ENCODE peak calls at places on chromosomes 2 and 18, in five cellular contexts. One of them, this sample, is unnamed.

GRCh38 chr18:59823611-59824195 is 76.1 kb upstream of the PMAIP1 start:
- DNase-seq in HCT116: peak
- DNase-seq in GM13976: peak
- DNase-seq in SK-N-SH: peak
- DNase-seq in choroid plexus epithelial cell: peak
- DNase-seq in this sample: peak

GRCh38 chr2:61460168-61460567 is 10.7 kb downstream of the USP34 start:
- DNase-seq in choroid plexus epithelial cell: peak
- DNase-seq in SK-N-SH: no peak
- DNase-seq in HCT116: no peak
- DNase-seq in GM13976: no peak
- DNase-seq in this sample: no peak

GRCh38 chr2:2621855-2622254 is 290.8 kb upstream of the MYT1L start:
- DNase-seq in GM13976: no peak
- DNase-seq in HCT116: no peak
- DNase-seq in choroid plexus epithelial cell: no peak
- DNase-seq in SK-N-SH: no peak
- DNase-seq in this sample: no peak

GRCh38 chr2:36480596-36480995 is 117.4 kb downstream of the FEZ2 start:
- DNase-seq in GM13976: no peak
- DNase-seq in choroid plexus epithelial cell: no peak
- DNase-seq in SK-N-SH: no peak
- DNase-seq in HCT116: no peak
- DNase-seq in this sample: no peak

GRCh38 chr2:190283783-190284182 is 35.8 kb downstream of the HIBCH start:
- DNase-seq in HCT116: no peak
- DNase-seq in SK-N-SH: no peak
- DNase-seq in GM13976: no peak
- DNase-seq in choroid plexus epithelial cell: no peak
- DNase-seq in this sample: no peak

GRCh38 chr18:73666772-73667171 is 480.9 kb downstream of the FBXO15 start:
- DNase-seq in SK-N-SH: no peak
- DNase-seq in choroid plexus epithelial cell: no peak
- DNase-seq in GM13976: no peak
- DNase-seq in HCT116: no peak
- DNase-seq in this sample: no peak

GRCh38 chr2:110853516-110853915 is 121.1 kb downstream of the ACOXL start:
- DNase-seq in SK-N-SH: no peak
- DNase-seq in choroid plexus epithelial cell: peak
- DNase-seq in GM13976: peak
- DNase-seq in HCT116: peak
- DNase-seq in this sample: no peak

GRCh38 chr2:67702937-67703336 is 305.8 kb downstream of the ETAA1 start:
- DNase-seq in choroid plexus epithelial cell: no peak
- DNase-seq in GM13976: no peak
- DNase-seq in HCT116: no peak
- DNase-seq in SK-N-SH: no peak
- DNase-seq in this sample: no peak

GRCh38 chr2:233082222-233082933 is 22.2 kb downstream of the INPP5D start:
- DNase-seq in GM13976: peak
- DNase-seq in SK-N-SH: no peak
- DNase-seq in HCT116: no peak
- DNase-seq in choroid plexus epithelial cell: no peak
- DNase-seq in this sample: no peak

GRCh38 chr2:70753031-70753430 is 15.0 kb downstream of the ADD2 start:
- DNase-seq in HCT116: no peak
- DNase-seq in choroid plexus epithelial cell: no peak
- DNase-seq in SK-N-SH: no peak
- DNase-seq in GM13976: no peak
- DNase-seq in this sample: no peak

GRCh38 chr18:55588001-55588875 is at the start of gene TCF4:
- DNase-seq in SK-N-SH: peak
- DNase-seq in choroid plexus epithelial cell: peak
- DNase-seq in GM13976: peak
- DNase-seq in HCT116: no peak
- DNase-seq in this sample: peak

GRCh38 chr18:60987963-60988362 is 345.3 kb upstream of the CDH20 start:
- DNase-seq in SK-N-SH: no peak
- DNase-seq in choroid plexus epithelial cell: peak
- DNase-seq in HCT116: no peak
- DNase-seq in GM13976: no peak
- DNase-seq in this sample: no peak

GRCh38 chr2:221443631-221444030 is 128.5 kb downstream of the EPHA4 start:
- DNase-seq in SK-N-SH: no peak
- DNase-seq in choroid plexus epithelial cell: no peak
- DNase-seq in HCT116: no peak
- DNase-seq in GM13976: no peak
- DNase-seq in this sample: no peak

GRCh38 chr2:99445065-99445464 is 44.8 kb downstream of the REV1 start:
- DNase-seq in GM13976: no peak
- DNase-seq in HCT116: no peak
- DNase-seq in SK-N-SH: no peak
- DNase-seq in choroid plexus epithelial cell: peak
- DNase-seq in this sample: no peak

GRCh38 chr2:99444222-99444621 is 45.6 kb downstream of the REV1 start:
- DNase-seq in choroid plexus epithelial cell: no peak
- DNase-seq in GM13976: no peak
- DNase-seq in HCT116: no peak
- DNase-seq in SK-N-SH: no peak
- DNase-seq in this sample: no peak

GRCh38 chr2:99448556-99448955 is 41.3 kb downstream of the REV1 start:
- DNase-seq in GM13976: no peak
- DNase-seq in choroid plexus epithelial cell: peak
- DNase-seq in SK-N-SH: no peak
- DNase-seq in HCT116: no peak
- DNase-seq in this sample: no peak

GRCh38 chr2:99439989-99440388 is 49.8 kb downstream of the REV1 start:
- DNase-seq in SK-N-SH: no peak
- DNase-seq in GM13976: no peak
- DNase-seq in choroid plexus epithelial cell: no peak
- DNase-seq in HCT116: no peak
- DNase-seq in this sample: no peak

GRCh38 chr2:99442837-99443236 is 47.0 kb downstream of the REV1 start:
- DNase-seq in SK-N-SH: no peak
- DNase-seq in HCT116: no peak
- DNase-seq in choroid plexus epithelial cell: peak
- DNase-seq in GM13976: no peak
- DNase-seq in this sample: no peak
- TF ChIP-seq CTCF in SK-N-SH: no peak
- TF ChIP-seq CTCF in HCT116: no peak
- TF ChIP-seq CTCF in choroid plexus epithelial cell: peak
- TF ChIP-seq CTCF in GM13976: no peak
- TF ChIP-seq CTCF in this sample: peak

DNA sequence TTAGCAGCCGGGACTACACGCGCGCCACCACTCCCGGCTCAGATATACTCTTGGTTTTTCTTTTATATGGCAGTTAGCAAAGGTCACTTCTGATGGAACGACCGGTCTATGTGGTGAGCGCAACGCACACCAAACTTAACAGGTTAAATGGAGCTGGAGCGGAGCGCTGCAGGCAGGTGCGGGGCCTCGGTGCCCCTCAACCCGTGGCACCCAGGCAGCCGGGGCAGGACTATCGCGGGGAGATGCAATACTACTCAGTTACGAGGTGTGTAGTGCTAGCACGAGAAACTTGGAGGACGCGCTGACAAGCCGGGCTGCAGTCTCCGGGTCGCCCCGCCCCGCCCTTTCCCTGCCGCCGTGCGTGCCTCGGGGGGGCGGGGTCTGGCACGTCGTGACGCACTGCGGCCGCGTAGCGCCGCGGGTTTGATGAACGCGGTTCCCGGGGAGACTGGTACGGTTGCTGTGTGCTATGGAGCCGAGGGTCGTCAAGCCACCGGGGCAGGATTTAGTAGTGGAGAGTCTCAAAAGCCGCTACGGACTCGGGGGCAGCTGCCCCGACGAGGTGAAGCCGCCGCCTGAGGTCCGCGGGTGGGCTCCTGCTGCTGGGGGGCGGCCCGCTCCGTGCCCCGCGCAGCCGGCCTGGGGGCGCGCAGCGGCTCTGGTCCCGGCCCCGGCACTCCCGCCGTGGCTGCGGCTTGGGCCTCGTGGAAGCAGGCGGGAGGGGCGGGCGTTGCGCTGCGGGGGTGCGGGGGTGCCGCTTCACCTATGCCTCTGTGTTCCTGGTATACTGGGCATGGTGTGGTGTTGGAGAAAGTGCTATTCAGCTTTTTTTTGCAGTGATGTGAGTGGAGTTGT is at the start of gene CCDC138:
- DNase-seq in HCT116: peak
- DNase-seq in GM13976: peak
- DNase-seq in choroid plexus epithelial cell: peak
- DNase-seq in SK-N-SH: peak
- DNase-seq in this sample: peak
- TF ChIP-seq CTCF in HCT116: no peak
- TF ChIP-seq CTCF in GM13976: no peak
- TF ChIP-seq CTCF in choroid plexus epithelial cell: no peak
- TF ChIP-seq CTCF in SK-N-SH: no peak
- TF ChIP-seq CTCF in this sample: peak

DNA sequence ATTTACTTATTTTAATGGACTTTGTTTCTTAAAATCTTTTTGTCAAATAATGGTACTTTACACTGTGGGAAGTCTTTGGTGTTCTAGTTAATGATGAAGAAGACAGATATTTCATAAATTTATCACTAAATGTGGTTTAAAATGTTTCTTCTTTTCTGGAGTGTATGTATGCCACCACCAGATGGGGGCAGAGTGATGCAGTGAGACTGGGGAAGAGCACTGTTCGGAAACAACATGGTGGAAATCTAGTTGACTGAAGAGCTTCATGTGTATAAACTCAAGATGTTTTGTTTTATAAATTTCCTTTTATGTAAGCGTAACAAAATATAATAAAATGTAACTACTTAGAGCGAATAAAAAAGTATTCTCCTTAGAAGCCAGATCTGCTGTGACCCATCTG is 195.1 kb downstream of the KCNE4 start:
- DNase-seq in choroid plexus epithelial cell: peak
- DNase-seq in GM13976: no peak
- DNase-seq in HCT116: peak
- DNase-seq in SK-N-SH: peak
- DNase-seq in this sample: no peak
- TF ChIP-seq CTCF in choroid plexus epithelial cell: peak
- TF ChIP-seq CTCF in GM13976: no peak
- TF ChIP-seq CTCF in HCT116: peak
- TF ChIP-seq CTCF in SK-N-SH: peak
- TF ChIP-seq CTCF in this sample: peak

GRCh38 chr2:78979380-78980238 is 45.9 kb upstream of the REG3G start:
- DNase-seq in HCT116: no peak
- DNase-seq in GM13976: peak
- DNase-seq in choroid plexus epithelial cell: peak
- DNase-seq in SK-N-SH: peak
- DNase-seq in this sample: peak
- TF ChIP-seq CTCF in HCT116: peak
- TF ChIP-seq CTCF in GM13976: peak
- TF ChIP-seq CTCF in choroid plexus epithelial cell: peak
- TF ChIP-seq CTCF in SK-N-SH: peak
- TF ChIP-seq CTCF in this sample: peak

GRCh38 chr2:63015389-63015788 is 35.2 kb upstream of the OTX1 start:
- DNase-seq in SK-N-SH: no peak
- DNase-seq in HCT116: no peak
- DNase-seq in GM13976: no peak
- DNase-seq in choroid plexus epithelial cell: no peak
- DNase-seq in this sample: no peak

GRCh38 chr2:63009490-63009889 is 41.1 kb upstream of the OTX1 start:
- DNase-seq in choroid plexus epithelial cell: no peak
- DNase-seq in GM13976: no peak
- DNase-seq in HCT116: no peak
- DNase-seq in SK-N-SH: no peak
- DNase-seq in this sample: no peak

GRCh38 chr2:63013448-63013847 is 37.2 kb upstream of the OTX1 start:
- DNase-seq in choroid plexus epithelial cell: no peak
- DNase-seq in GM13976: no peak
- DNase-seq in HCT116: no peak
- DNase-seq in SK-N-SH: no peak
- DNase-seq in this sample: no peak

GRCh38 chr2:63008838-63009237 is 41.8 kb upstream of the OTX1 start:
- DNase-seq in SK-N-SH: no peak
- DNase-seq in HCT116: no peak
- DNase-seq in choroid plexus epithelial cell: no peak
- DNase-seq in GM13976: no peak
- DNase-seq in this sample: no peak

GRCh38 chr2:63012541-63012940 is 38.1 kb upstream of the OTX1 start:
- DNase-seq in choroid plexus epithelial cell: peak
- DNase-seq in HCT116: no peak
- DNase-seq in GM13976: no peak
- DNase-seq in SK-N-SH: no peak
- DNase-seq in this sample: no peak
- TF ChIP-seq CTCF in choroid plexus epithelial cell: no peak
- TF ChIP-seq CTCF in HCT116: no peak
- TF ChIP-seq CTCF in GM13976: no peak
- TF ChIP-seq CTCF in SK-N-SH: no peak
- TF ChIP-seq CTCF in this sample: no peak

DNA sequence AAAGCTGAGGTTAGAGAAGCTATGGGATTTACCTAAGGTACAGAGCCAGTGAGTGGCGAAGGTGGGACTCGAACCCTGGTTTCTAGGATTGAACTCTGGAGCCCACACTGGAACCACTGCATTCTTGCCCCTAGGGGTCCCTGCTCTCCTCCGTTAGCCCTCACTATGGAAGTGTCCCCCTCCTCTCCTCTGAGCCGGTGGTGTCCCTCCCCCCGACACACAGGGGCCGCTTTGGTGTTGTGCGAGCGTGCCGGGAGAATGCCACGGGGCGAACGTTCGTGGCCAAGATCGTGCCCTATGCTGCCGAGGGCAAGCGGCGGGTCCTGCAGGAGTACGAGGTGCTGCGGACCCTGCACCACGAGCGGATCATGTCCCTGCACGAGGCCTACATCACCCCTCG is 8.5 kb upstream of the GMPPA start:
- DNase-seq in GM13976: no peak
- DNase-seq in SK-N-SH: no peak
- DNase-seq in HCT116: no peak
- DNase-seq in choroid plexus epithelial cell: no peak
- DNase-seq in this sample: no peak
- TF ChIP-seq CTCF in GM13976: no peak
- TF ChIP-seq CTCF in SK-N-SH: no peak
- TF ChIP-seq CTCF in HCT116: peak
- TF ChIP-seq CTCF in choroid plexus epithelial cell: peak
- TF ChIP-seq CTCF in this sample: peak